ENCODE peak calls at places on chromosome 1, in seven cellular contexts. H, C, A, Z, K, L and R are unnamed samples.

GRCh38 chr1:12339861-12340557 is 110.2 kb downstream of the VPS13D start:
- DNase-seq in H (no peak), C (no peak), A (no peak), Z (no peak), K (peak; percentile 28), L (no peak), R (no peak)

GRCh38 chr1:101043776-101044175 is 18.2 kb upstream of the DPH5 start:
- DNase-seq in H (peak; percentile 21), C (no peak), A (no peak), Z (no peak), K (peak; percentile 36), L (peak; percentile 75), R (peak; percentile 44)

GRCh38 chr1:93219443-93219842 is 38.9 kb downstream of the CCDC18 start:
- DNase-seq in H (no peak), C (no peak), A (no peak), Z (no peak), K (no peak), L (no peak), R (no peak)

GRCh38 chr1:6271001-6271400 is 10.1 kb upstream of the GPR153 start:
- DNase-seq in H (no peak), C (no peak), A (no peak), Z (no peak), K (no peak), L (no peak), R (no peak)

GRCh38 chr1:17422461-17422860 is 17.0 kb downstream of the RCC2 start:
- DNase-seq in H (no peak), C (no peak), A (no peak), Z (no peak), K (no peak), L (no peak), R (no peak)

GRCh38 chr1:54379481-54380284 is 26.5 kb downstream of the SSBP3 start:
- DNase-seq in H (no peak), C (no peak), A (no peak), Z (peak; percentile 81), K (no peak), L (no peak), R (no peak)

GRCh38 chr1:174990382-174990999 is 9.3 kb upstream of the CACYBP start:
- DNase-seq in H (no peak), C (peak; percentile 62), A (no peak), Z (no peak), K (peak; percentile 75), L (peak; percentile 83), R (peak; percentile 81)

GRCh38 chr1:232529747-232530146 is 100.2 kb downstream of the SIPA1L2 start:
- DNase-seq in H (no peak), C (peak; percentile 31), A (no peak), Z (no peak), K (no peak), L (no peak), R (peak; percentile 10)

GRCh38 chr1:28110555-28110954 is 22.1 kb upstream of the EYA3 start:
- DNase-seq in H (no peak), C (no peak), A (no peak), Z (no peak), K (no peak), L (peak; percentile 54), R (peak; percentile 7)